ENCODE peak calls at places on chromosomes 3 and 15, in six cellular contexts. T, X, Z, O, H and N are unnamed samples.

GRCh38 chr3:187725653-187726370 is 19.5 kb downstream of the BCL6 start:
- DNase-seq in H (no peak), Z (no peak), T (no peak), O (no peak), X (no peak), N (no peak)

GRCh38 chr15:71932689-71933088 is 122.3 kb downstream of the NR2E3 start:
- DNase-seq in H (no peak), Z (no peak), T (no peak), X (no peak), O (no peak), N (no peak)

GRCh38 chr3:127588675-127589577 is 1.6 kb downstream of the TPRA1 start:
- DNase-seq in X (peak; percentile 64), H (peak; percentile 68), O (no peak), Z (peak; percentile 40), T (no peak), N (no peak)

GRCh38 chr15:39801641-39802309 is 19.1 kb upstream of the FSIP1 start:
- DNase-seq in Z (peak; percentile 53), X (peak; percentile 77), T (no peak), O (no peak), H (no peak), N (no peak)

GRCh38 chr15:48440084-48440483 is 108.9 kb downstream of the DUT start:
- DNase-seq in X (peak; percentile 85), H (no peak), O (no peak), T (no peak), Z (no peak), N (no peak)

GRCh38 chr3:147415337-147415736 is 6.2 kb downstream of the ZIC1 start:
- DNase-seq in T (no peak), Z (peak; percentile 12), X (peak; percentile 56), H (no peak), O (no peak), N (no peak)

GRCh38 chr3:98574157-98574556 is 19.3 kb downstream of the CPOX start:
- DNase-seq in Z (no peak), H (no peak), T (no peak), X (no peak), O (no peak), N (no peak)

GRCh38 chr3:156449712-156450574 is 105.0 kb downstream of the SSR3 start:
- DNase-seq in H (no peak), Z (peak; percentile 32), O (peak; percentile 19), X (no peak), T (no peak), N (no peak)

GRCh38 chr3:11591006-11591360 is 52.7 kb downstream of the VGLL4 start:
- DNase-seq in T (no peak), X (no peak), H (no peak), Z (no peak), O (no peak), N (no peak)

GRCh38 chr3:171614318-171614967 is 154.2 kb upstream of the TNIK start:
- DNase-seq in T (peak; percentile 2), X (peak; percentile 90), Z (peak; percentile 49), O (no peak), H (no peak), N (peak; percentile 1)

GRCh38 chr3:16508591-16508995 is 4.9 kb downstream of the RFTN1 start:
- DNase-seq in O (no peak), X (no peak), Z (peak; percentile 41), T (no peak), H (no peak), N (no peak)

GRCh38 chr15:48940508-48940907 is 23.2 kb downstream of the SHC4 start:
- DNase-seq in Z (peak; percentile 62), T (no peak), H (no peak), X (no peak), O (no peak), N (no peak)

GRCh38 chr3:67109651-67110204 is 111.6 kb downstream of the KBTBD8 start:
- DNase-seq in X (no peak), O (no peak), T (no peak), Z (peak; percentile 5), H (no peak), N (no peak)

GRCh38 chr15:68816795-68817303 is 3.8 kb downstream of the ANP32A start:
- DNase-seq in T (no peak), Z (no peak), H (no peak), X (no peak), O (no peak), N (no peak)

GRCh38 chr3:37652851-37653250 is 208.8 kb upstream of the CTDSPL start:
- DNase-seq in T (no peak), Z (no peak), X (no peak), O (no peak), H (no peak), N (no peak)

GRCh38 chr15:40564591-40565332 is at the start of gene CCDC32:
- DNase-seq in X (peak; percentile 99), Z (peak; percentile 95), T (peak; percentile 93), O (peak; percentile 96), H (peak; percentile 93), N (peak; percentile 96)